ENCODE peak calls at places on chromosome 4, in nine cellular contexts. H is endothelial cell of umbilical vein, V is AG04450, M is tibial nerve, W is dorsolateral prefrontal cortex, N is fibroblast of lung, S is esophagus squamous epithelium, K is heart left ventricle, C is A673. X is an unnamed sample.

GRCh38 chr4:114296126-114296525 is 302.5 kb upstream of the UGT8 start:
- DNase-seq in V (no peak), S (no peak), H (no peak), N (no peak), W (no peak), M (no peak), K (no peak), C (no peak), X (no peak)

GRCh38 chr4:168679397-168680176 is 182.7 kb downstream of the PALLD start:
- DNase-seq in W (no peak), C (no peak), S (no peak), N (no peak), V (no peak), K (no peak), M (no peak), H (no peak), X (no peak)

GRCh38 chr4:7987148-7987989 is 47.7 kb upstream of the AFAP1 start:
- DNase-seq in K (peak; percentile 69), N (peak; percentile 77), C (peak; percentile 82), W (peak; percentile 65), H (peak; percentile 74), V (no peak), S (no peak), M (peak; percentile 64), X (no peak)

GRCh38 chr4:187090401-187090800 is 366.7 kb upstream of the FAT1 start:
- DNase-seq in K (no peak), M (no peak), N (no peak), H (no peak), V (peak; percentile 18), W (no peak), C (no peak), S (no peak), X (no peak)

GRCh38 chr4:24850669-24851068 is 55.3 kb downstream of the SOD3 start:
- DNase-seq in S (no peak), V (peak; percentile 75), N (peak; percentile 87), M (no peak), K (no peak), W (no peak), H (peak; percentile 69), C (no peak), X (peak; percentile 81)

GRCh38 chr4:185831125-185831815 is 19.3 kb upstream of the SORBS2 start:
- DNase-seq in H (no peak), N (no peak), W (no peak), S (no peak), M (no peak), V (no peak), C (no peak), K (no peak), X (no peak)

GRCh38 chr4:26671111-26671510 is 87.2 kb downstream of the TBC1D19 start:
- DNase-seq in M (no peak), C (no peak), H (no peak), K (no peak), V (no peak), W (no peak), N (no peak), S (no peak), X (no peak)

GRCh38 chr4:128582319-128582948 is 227.1 kb upstream of the JADE1 start:
- DNase-seq in W (no peak), V (no peak), C (no peak), N (no peak), K (no peak), S (no peak), M (no peak), H (no peak), X (no peak)

GRCh38 chr4:152780267-152780811 is 585 bp downstream of the ARFIP1 start:
- DNase-seq in K (no peak), V (no peak), W (no peak), M (no peak), N (no peak), H (no peak), S (no peak), C (peak; percentile 31), X (no peak)

GRCh38 chr4:7328913-7329638 is 105.7 kb downstream of the PSAPL1 start:
- DNase-seq in N (peak; percentile 12), K (peak; percentile 78), S (no peak), H (peak; percentile 6), M (no peak), V (peak; percentile 8), C (no peak), W (no peak), X (no peak)

GRCh38 chr4:40910706-40911105 is 161.0 kb downstream of the NSUN7 start:
- DNase-seq in K (no peak), S (no peak), V (no peak), H (peak; percentile 98), C (no peak), W (no peak), M (no peak), N (peak; percentile 53), X (no peak)

GRCh38 chr4:47703008-47703407 is 134.9 kb downstream of the CORIN start:
- DNase-seq in K (no peak), M (no peak), N (no peak), H (no peak), S (no peak), V (no peak), C (no peak), W (no peak), X (no peak)

GRCh38 chr4:182531555-182532162 is 288.5 kb downstream of the TENM3 start:
- DNase-seq in K (no peak), V (no peak), H (no peak), W (no peak), N (peak; percentile 59), M (no peak), C (no peak), S (no peak), X (no peak)

GRCh38 chr4:56129431-56129861 is 180.7 kb downstream of the CEP135 start:
- DNase-seq in H (no peak), S (no peak), V (no peak), C (no peak), M (no peak), W (no peak), K (no peak), N (no peak), X (no peak)

GRCh38 chr4:10762541-10762940 is 78.0 kb upstream of the CLNK start:
- DNase-seq in K (no peak), W (no peak), S (no peak), C (no peak), H (no peak), M (no peak), N (peak; percentile 60), V (peak; percentile 62), X (peak; percentile 71)

GRCh38 chr4:98619197-98619596 is 39.2 kb downstream of the TSPAN5 start:
- DNase-seq in C (no peak), W (no peak), S (no peak), K (no peak), N (no peak), M (no peak), H (no peak), V (no peak), X (no peak)

GRCh38 chr4:68410149-68410548 is 37.1 kb upstream of the TMPRSS11E start:
- DNase-seq in C (no peak), M (no peak), S (no peak), H (no peak), K (no peak), V (no peak), W (no peak), N (no peak), X (no peak)

GRCh38 chr4:24843121-24843520 is 47.7 kb downstream of the SOD3 start:
- DNase-seq in W (no peak), N (no peak), S (no peak), C (no peak), M (no peak), K (no peak), H (peak; percentile 77), V (no peak), X (no peak)

DNA sequence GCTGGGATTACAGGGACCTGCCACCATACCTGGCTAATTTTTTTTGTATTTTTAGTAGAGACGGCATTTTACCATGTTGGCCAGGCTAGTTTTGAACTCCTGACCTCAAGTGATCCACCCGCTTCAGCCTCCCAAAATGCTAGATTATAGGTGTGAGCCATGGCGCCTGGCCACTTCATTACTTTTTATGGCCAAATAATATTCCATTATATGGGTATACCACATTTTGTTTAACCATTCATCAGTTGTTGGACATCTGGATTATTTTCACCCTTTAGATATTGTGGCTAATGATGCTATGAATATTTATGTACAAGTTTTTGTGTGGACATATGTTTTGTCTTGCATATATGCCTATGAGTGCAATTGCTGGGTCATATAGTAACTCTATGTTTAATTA is 8.6 kb upstream of the FHIP1A start:
- DNase-seq in W (no peak), N (no peak), M (no peak), V (no peak), C (no peak), H (no peak), S (no peak), K (no peak), X (no peak)
- TF ChIP-seq CTCF in W (no peak), N (no peak), M (no peak), V (no peak), C (no peak), H (no peak), S (no peak), K (no peak), X (no peak)

GRCh38 chr4:6121941-6122340 is 78.4 kb downstream of the JAKMIP1 start:
- DNase-seq in K (no peak), V (no peak), H (no peak), W (no peak), N (no peak), M (no peak), C (no peak), S (no peak), X (no peak)
- H3K27me3 ChIP-seq in K (no peaks in the 10 kb centered on the region), V (no peaks in the 10 kb centered on the region), H (no peaks in the 10 kb centered on the region), W (no peaks in the 10 kb centered on the region), N (no peaks in the 10 kb centered on the region), M (no peaks in the 10 kb centered on the region), C (peaks cover under 1% of the 10 kb centered on the region), S (peaks cover 14% of the 10 kb centered on the region), X (peaks cover under 1% of the 10 kb centered on the region)

DNA sequence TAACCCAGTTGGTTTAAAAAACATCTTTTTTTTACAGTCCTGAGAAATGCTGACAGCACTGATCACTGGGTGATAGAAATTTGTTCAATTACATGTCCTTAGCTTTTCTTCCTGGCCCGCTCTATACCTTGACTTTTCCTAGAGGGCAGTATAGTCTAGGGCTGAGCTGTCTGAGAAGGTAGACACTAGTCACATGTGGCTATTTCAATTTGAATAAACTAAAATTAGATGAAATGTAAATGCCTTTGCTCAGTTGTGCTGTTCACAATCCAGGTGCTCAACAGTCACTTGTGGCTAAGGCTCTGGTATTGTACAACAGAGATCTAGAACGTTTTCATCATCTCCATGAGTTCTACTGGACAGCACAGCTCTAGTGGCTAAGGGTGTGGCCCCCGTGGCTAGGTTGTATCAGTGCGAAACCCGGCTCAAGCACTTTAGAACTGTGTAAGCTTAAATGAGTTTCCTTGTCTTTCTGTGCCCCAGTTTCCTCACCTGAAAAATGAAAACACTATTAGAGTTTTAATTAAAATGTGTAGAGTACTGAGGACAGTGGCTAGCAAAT is 111.6 kb upstream of the WDR17 start:
- DNase-seq in W (no peak), K (no peak), S (no peak), V (no peak), C (peak; percentile 17), H (no peak), M (no peak), N (no peak), X (no peak)
- TF ChIP-seq CTCF in W (no peak), K (no peak), S (no peak), V (no peak), C (peak; percentile 51), H (no peak), M (no peak), N (no peak), X (no peak)

GRCh38 chr4:829291-829690 is 3.4 kb upstream of the CPLX1 start:
- DNase-seq in W (no peak), S (no peak), H (no peak), M (no peak), K (no peak), V (no peak), C (no peak), N (no peak), X (no peak)
- H3K27me3 ChIP-seq in W (no peaks in the 10 kb centered on the region), S (peaks cover 81% of the 10 kb centered on the region), H (peaks cover 21% of the 10 kb centered on the region), M (no peaks in the 10 kb centered on the region), K (peaks cover 43% of the 10 kb centered on the region), V (peaks cover 74% of the 10 kb centered on the region), C (peaks cover 11% of the 10 kb centered on the region), N (peaks cover 23% of the 10 kb centered on the region), X (peaks cover 73% of the 10 kb centered on the region)

X was measured in kidney epithelial cell.